ENCODE peak calls at places on chromosomes 13 and 19, in eight cellular contexts. E is tibial nerve; G is gastrocnemius medialis; K is AG04450; L is BE2C; D is CD8-positive, alpha-beta T cell; S is heart right ventricle; O is CD8-positive, alpha-beta memory T cell. J is an unnamed sample.

GRCh38 chr13:98052412-98052811 is 90.5 kb upstream of the FARP1 start:
- DNase-seq in S (no peak), G (no peak), O (no peak), E (no peak), D (no peak), L (no peak), K (no peak), J (no peak)

GRCh38 chr13:101406787-101407186 is 9.5 kb downstream of the NALCN start:
- DNase-seq in S (no peak), E (no peak), G (no peak), K (no peak), L (no peak), O (no peak), D (no peak), J (no peak)

GRCh38 chr13:24864579-24864978 is 100.6 kb downstream of the RNF17 start:
- DNase-seq in O (no peak), D (no peak), S (no peak), E (no peak), K (no peak), G (no peak), L (no peak), J (no peak)

GRCh38 chr13:113869263-113869662 is 5.4 kb upstream of the GAS6 start:
- DNase-seq in L (no peak), E (no peak), S (no peak), D (no peak), K (no peak), O (no peak), G (no peak), J (no peak)

GRCh38 chr13:59479629-59480028 is 684.1 kb downstream of the DIAPH3 start:
- DNase-seq in O (no peak), S (no peak), E (no peak), D (no peak), K (no peak), L (no peak), G (no peak), J (no peak)

GRCh38 chr19:38387550-38388309 is at the start of gene GGN:
- DNase-seq in O (peak; percentile 68), L (peak; percentile 92), S (peak; percentile 75), E (peak; percentile 43), K (peak; percentile 87), G (peak; percentile 77), D (peak; percentile 59), J (peak; percentile 72)

GRCh38 chr13:97629601-97630272 is 195.8 kb downstream of the RAP2A start:
- DNase-seq in S (no peak), D (no peak), O (no peak), G (no peak), L (no peak), E (no peak), K (no peak), J (no peak)

GRCh38 chr13:91946498-91947070 is 548.2 kb downstream of the GPC5 start:
- DNase-seq in L (peak; percentile 15), G (no peak), O (no peak), S (no peak), D (no peak), K (no peak), E (no peak), J (no peak)

GRCh38 chr13:45231722-45232121 is 30.9 kb upstream of the KCTD4 start:
- DNase-seq in K (no peak), O (no peak), S (no peak), L (no peak), E (no peak), G (no peak), D (no peak), J (no peak)

GRCh38 chr19:4302238-4302630 is at the start of gene TMIGD2:
- DNase-seq in K (no peak), D (no peak), G (no peak), L (no peak), E (no peak), O (peak; percentile 51), S (no peak), J (no peak)

GRCh38 chr13:97889803-97890202 is 63.7 kb upstream of the IPO5 start:
- DNase-seq in G (peak; percentile 69), D (no peak), L (no peak), K (no peak), E (peak; percentile 79), S (peak; percentile 31), O (no peak), J (no peak)

GRCh38 chr13:23988546-23989122 is 91.3 kb upstream of the C1QTNF9B start:
- DNase-seq in E (no peak), G (no peak), S (no peak), L (no peak), D (no peak), O (no peak), K (no peak), J (no peak)

GRCh38 chr13:41188584-41188983 is 5.8 kb downstream of the KBTBD7 start:
- DNase-seq in K (peak; percentile 49), O (no peak), G (no peak), D (no peak), E (no peak), S (no peak), L (no peak), J (no peak)

GRCh38 chr19:8316351-8317125 is 4.6 kb downstream of the NDUFA7 start:
- DNase-seq in S (no peak), D (no peak), K (no peak), L (no peak), E (no peak), O (no peak), G (no peak), J (no peak)

GRCh38 chr13:43316997-43317396 is 293.6 kb downstream of the DNAJC15 start:
- DNase-seq in L (peak; percentile 92), G (peak; percentile 63), S (no peak), K (no peak), D (no peak), O (no peak), E (no peak), J (no peak)

GRCh38 chr13:110464547-110465343 is 96.8 kb downstream of the RAB20 start:
- DNase-seq in E (no peak), G (no peak), S (no peak), O (no peak), K (no peak), D (no peak), L (no peak), J (no peak)

GRCh38 chr13:24161010-24161775 is 673 bp downstream of the SPATA13 start:
- DNase-seq in S (peak; percentile 34), L (peak; percentile 15), G (no peak), K (no peak), O (peak; percentile 55), D (peak; percentile 11), E (no peak), J (no peak)

GRCh38 chr19:55373993-55374757 is 2.5 kb upstream of the TMEM190 start:
- DNase-seq in G (no peak), K (peak; percentile 53), S (no peak), L (no peak), D (no peak), E (no peak), O (no peak), J (no peak)

GRCh38 chr19:32606289-32606688 is 25.3 kb downstream of the PDCD5 start:
- DNase-seq in K (no peak), S (no peak), L (no peak), O (no peak), E (no peak), G (no peak), D (no peak), J (no peak)

GRCh38 chr19:33804021-33804799 is 7.5 kb downstream of the KCTD15 start:
- DNase-seq in L (no peak), S (peak; percentile 63), O (no peak), G (no peak), D (no peak), K (no peak), E (peak; percentile 25), J (peak; percentile 79)

DNA sequence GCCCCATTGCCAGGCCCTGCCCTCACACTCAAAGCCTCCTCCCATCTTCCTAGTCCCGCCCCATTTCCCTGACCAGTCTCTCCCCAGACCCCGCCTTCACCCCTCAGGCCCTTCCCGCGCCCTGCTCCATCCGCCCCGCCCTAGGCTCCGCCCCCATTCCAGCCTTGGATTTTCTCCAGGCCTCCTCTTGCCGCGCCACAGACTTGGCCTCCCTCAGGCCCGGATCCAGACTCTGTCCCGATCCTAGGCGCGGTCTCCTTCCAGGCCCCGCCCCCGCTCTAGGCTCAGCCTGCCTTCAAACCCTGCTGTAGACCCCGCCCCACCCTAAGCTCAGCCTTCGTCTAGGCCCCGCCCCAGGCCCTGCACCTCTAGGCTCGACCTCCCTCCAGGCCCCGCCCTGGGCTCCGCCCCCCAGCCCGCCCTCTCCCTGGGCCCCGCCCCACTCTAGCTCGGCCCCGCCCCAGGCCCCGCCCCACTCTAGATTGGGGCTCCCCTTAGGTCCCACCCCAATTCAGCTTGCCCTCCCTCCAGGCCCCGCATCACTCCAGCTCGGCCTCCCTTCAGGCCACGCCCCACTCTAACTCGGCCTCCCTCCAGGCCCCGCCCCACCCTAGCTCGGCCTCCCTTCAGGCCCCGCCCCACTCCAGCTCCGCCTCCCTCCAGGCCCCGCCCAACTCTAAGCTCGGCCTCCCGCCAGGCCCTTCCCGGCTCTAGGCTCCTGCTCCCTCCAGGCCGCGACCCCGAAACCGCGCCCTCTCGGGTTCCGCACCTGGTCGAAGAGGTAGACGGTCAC is 18.5 kb downstream of the LMTK3 start:
- DNase-seq in D (peak; percentile 74), G (peak; percentile 80), S (peak; percentile 95), E (peak; percentile 85), L (peak; percentile 99), O (peak; percentile 80), K (peak; percentile 91), J (peak; percentile 91)
- H3K27me3 ChIP-seq in D (no peaks in the 10 kb centered on the region), G (peaks cover 25% of the 10 kb centered on the region), S (peaks cover 7% of the 10 kb centered on the region), E (peaks cover 48% of the 10 kb centered on the region), L (peaks cover 45% of the 10 kb centered on the region), O (peaks cover 4% of the 10 kb centered on the region), K (peaks cover 4% of the 10 kb centered on the region), J (no peaks in the 10 kb centered on the region)

DNA sequence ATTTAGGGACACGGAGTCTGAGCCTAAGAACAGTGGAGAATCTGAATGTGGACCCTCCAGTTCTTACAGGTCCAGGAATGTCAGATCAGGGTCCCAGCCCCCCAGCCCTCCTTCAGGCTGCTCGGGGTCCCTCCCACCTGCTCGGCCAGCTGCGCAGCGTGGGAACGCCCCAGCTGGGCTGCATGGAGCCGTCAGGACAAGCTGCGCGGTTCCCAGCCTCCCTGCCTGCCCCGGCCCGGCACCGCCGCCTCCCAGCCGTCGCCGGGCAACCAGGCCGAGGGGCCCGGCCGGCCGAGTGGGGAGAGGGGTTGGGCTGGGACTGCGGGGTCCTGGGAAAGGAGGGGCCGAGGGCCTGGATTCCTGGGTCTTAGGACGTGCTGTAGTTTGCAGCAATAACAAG is 710 bp upstream of the KIRREL2 start:
- DNase-seq in S (no peak), L (no peak), O (no peak), G (no peak), K (no peak), D (no peak), E (no peak), J (no peak)
- H3K27me3 ChIP-seq in S (peaks cover 88% of the 10 kb centered on the region), L (no peaks in the 10 kb centered on the region), O (peaks cover 19% of the 10 kb centered on the region), G (peaks cover 58% of the 10 kb centered on the region), K (peaks cover 73% of the 10 kb centered on the region), D (peaks cover 15% of the 10 kb centered on the region), E (peaks cover 94% of the 10 kb centered on the region), J (peaks cover 25% of the 10 kb centered on the region)

DNA sequence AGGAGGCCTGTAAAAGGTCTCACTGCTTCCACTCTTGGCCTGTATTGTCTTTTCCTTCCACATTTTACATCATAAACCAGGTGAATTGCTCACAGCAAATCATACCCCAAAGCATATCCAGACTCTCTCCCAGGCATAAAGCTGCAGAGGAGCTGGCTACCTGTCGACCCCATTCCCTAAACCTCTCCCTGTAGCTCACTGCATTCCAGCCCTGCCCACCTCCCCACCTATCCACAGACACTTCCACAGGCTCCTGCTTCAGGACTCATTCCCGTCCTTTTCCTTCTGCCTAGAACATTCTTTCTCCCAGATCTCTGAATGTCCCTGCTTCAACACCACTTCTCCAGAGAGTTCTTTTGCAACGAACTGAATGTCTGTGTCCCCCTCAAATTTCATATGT is 46.4 kb upstream of the STARD13 start:
- DNase-seq in O (no peak), L (no peak), D (no peak), S (no peak), G (no peak), E (no peak), K (no peak), J (no peak)
- H3K27me3 ChIP-seq in O (no peaks in the 10 kb centered on the region), L (no peaks in the 10 kb centered on the region), D (no peaks in the 10 kb centered on the region), S (no peaks in the 10 kb centered on the region), G (no peaks in the 10 kb centered on the region), E (no peaks in the 10 kb centered on the region), K (no peaks in the 10 kb centered on the region), J (no peaks in the 10 kb centered on the region)

GRCh38 chr19:1730157-1730556 is 23.1 kb upstream of the ONECUT3 start:
- DNase-seq in E (no peak), K (no peak), L (no peak), D (no peak), S (no peak), O (no peak), G (no peak), J (no peak)
- H3K27me3 ChIP-seq in E (peaks cover 97% of the 10 kb centered on the region), K (peaks cover 28% of the 10 kb centered on the region), L (peaks cover 88% of the 10 kb centered on the region), D (peaks cover 24% of the 10 kb centered on the region), S (peaks cover 85% of the 10 kb centered on the region), O (peaks cover 20% of the 10 kb centered on the region), G (peaks cover 81% of the 10 kb centered on the region), J (peaks cover 34% of the 10 kb centered on the region)